ENCODE peak calls at places on chromosomes 2 and 18, in five cellular contexts. O, Q, G, L and S are unnamed samples. For H3K36me3, the result is how much of the 10 kb centered on the place peaks cover.

GRCh38 chr2:27086722-27087446 is at the start of gene KHK:
- DNase-seq in O (peak), Q (peak), G (no peak), L (no peak), S (peak)

GRCh38 chr2:21748501-21748900 is 624.7 kb downstream of the TDRD15 start:
- DNase-seq in O (no peak), Q (no peak), G (no peak), L (no peak), S (no peak)

GRCh38 chr2:6181525-6182270 is 489.5 kb downstream of the SOX11 start:
- DNase-seq in O (no peak), Q (no peak), G (no peak), L (no peak), S (no peak)

GRCh38 chr2:110881908-110882307 is 149.5 kb downstream of the ACOXL start:
- DNase-seq in O (no peak), Q (no peak), G (no peak), L (no peak), S (no peak)

GRCh38 chr2:223815186-223815883 is 22.0 kb downstream of the AP1S3 start:
- DNase-seq in O (no peak), Q (no peak), G (no peak), L (peak), S (no peak)

GRCh38 chr2:111250448-111251030 is 129.8 kb downstream of the BCL2L11 start:
- DNase-seq in O (no peak), Q (no peak), G (no peak), L (no peak), S (no peak)

GRCh38 chr18:54100466-54100865 is 124.0 kb downstream of the MBD2 start:
- DNase-seq in O (no peak), Q (no peak), G (no peak), L (no peak), S (no peak)

GRCh38 chr18:75201936-75202335 is 7.0 kb downstream of the PTGR3 start:
- DNase-seq in O (no peak), Q (peak), G (no peak), L (no peak), S (no peak)

GRCh38 chr2:218898109-218898878 is 17.6 kb downstream of the WNT10A start:
- DNase-seq in O (no peak), Q (peak), G (peak), L (peak), S (peak)

GRCh38 chr2:177242136-177242987 is 22.2 kb downstream of the NFE2L2 start:
- DNase-seq in O (no peak), Q (no peak), G (peak), L (peak), S (no peak)

GRCh38 chr2:106638609-106639008 is 151.4 kb downstream of the CD8B2 start:
- DNase-seq in O (no peak), Q (no peak), G (no peak), L (no peak), S (no peak)

GRCh38 chr18:63518178-63519012 is 23.8 kb upstream of the SERPINB12 start:
- DNase-seq in O (no peak), Q (peak), G (peak), L (peak), S (peak)

GRCh38 chr2:110827518-110827917 is 95.1 kb downstream of the ACOXL start:
- DNase-seq in O (no peak), Q (no peak), G (no peak), L (no peak), S (no peak)

GRCh38 chr2:210558708-210559107 is 2.3 kb downstream of the CPS1 start:
- DNase-seq in O (no peak), Q (no peak), G (no peak), L (peak), S (no peak)

GRCh38 chr2:73870084-73870483 is 22.7 kb upstream of the ACTG2 start:
- DNase-seq in O (no peak), Q (no peak), G (peak), L (peak), S (no peak)

GRCh38 chr2:29786361-29786760 is 135.0 kb downstream of the ALK start:
- DNase-seq in O (no peak), Q (no peak), G (no peak), L (no peak), S (no peak)

GRCh38 chr2:137897082-137897481 is 67.2 kb upstream of the HNMT start:
- DNase-seq in O (no peak), Q (no peak), G (no peak), L (no peak), S (no peak)

GRCh38 chr2:221649045-221649444 is 76.9 kb upstream of the EPHA4 start:
- DNase-seq in O (no peak), Q (no peak), G (no peak), L (peak), S (peak)

GRCh38 chr18:23487738-23488625 is 15.3 kb upstream of the RMC1 start:
- DNase-seq in O (no peak), Q (no peak), G (no peak), L (peak), S (no peak)

GRCh38 chr2:239721531-239721930 is 303.6 kb downstream of the NDUFA10 start:
- DNase-seq in O (peak), Q (no peak), G (no peak), L (no peak), S (no peak)

GRCh38 chr18:63819780-63820179 is 44.6 kb downstream of the SERPINB7 start:
- DNase-seq in O (no peak), Q (no peak), G (no peak), L (no peak), S (no peak)

GRCh38 chr2:60549250-60550150 is 4.0 kb downstream of the BCL11A start:
- DNase-seq in O (no peak), Q (peak), G (peak), L (peak), S (peak)
- TF ChIP-seq POLR2A in O (no peak), Q (no peak), G (no peak), L (no peak), S (peak)

DNA sequence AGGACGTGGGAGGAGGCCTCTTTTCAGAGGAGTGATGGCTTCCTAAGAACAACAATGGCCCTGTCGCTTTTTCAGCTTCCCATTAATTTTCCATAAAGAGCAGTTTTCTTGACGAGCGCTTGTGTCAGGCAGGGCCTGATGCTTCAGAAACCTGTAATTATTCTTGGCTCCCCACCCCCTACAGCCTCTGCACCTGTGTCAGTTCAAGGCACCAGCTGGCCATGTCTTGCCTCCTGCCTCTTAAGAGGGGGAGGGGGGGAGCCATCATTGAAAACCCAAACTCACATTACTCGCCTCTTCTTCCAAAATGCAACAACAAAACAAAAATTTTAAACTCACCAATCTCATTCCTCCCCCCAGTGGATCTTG is 32.3 kb downstream of the KLF7 start:
- DNase-seq in O (no peak), Q (no peak), G (no peak), L (no peak), S (no peak)
- H3K36me3 ChIP-seq in O (under half), Q (under half), G (under half), L (under half), S (under half)

GRCh38 chr2:235051436-235052260 is 99.8 kb downstream of the SH3BP4 start:
- DNase-seq in O (peak), Q (no peak), G (no peak), L (no peak), S (no peak)

GRCh38 chr2:235049069-235049468 is 97.3 kb downstream of the SH3BP4 start:
- DNase-seq in O (peak), Q (peak), G (no peak), L (no peak), S (peak)

GRCh38 chr2:235049719-235050118 is 97.9 kb downstream of the SH3BP4 start:
- DNase-seq in O (peak), Q (peak), G (no peak), L (no peak), S (no peak)

GRCh38 chr2:235052514-235053354 is 100.9 kb downstream of the SH3BP4 start:
- DNase-seq in O (peak), Q (no peak), G (peak), L (no peak), S (no peak)

GRCh38 chr2:235050992-235051351 is 99.2 kb downstream of the SH3BP4 start:
- DNase-seq in O (peak), Q (peak), G (peak), L (peak), S (peak)
- H3K27ac ChIP-seq in O (peak), Q (peak), G (peak), L (peak), S (peak)

DNA sequence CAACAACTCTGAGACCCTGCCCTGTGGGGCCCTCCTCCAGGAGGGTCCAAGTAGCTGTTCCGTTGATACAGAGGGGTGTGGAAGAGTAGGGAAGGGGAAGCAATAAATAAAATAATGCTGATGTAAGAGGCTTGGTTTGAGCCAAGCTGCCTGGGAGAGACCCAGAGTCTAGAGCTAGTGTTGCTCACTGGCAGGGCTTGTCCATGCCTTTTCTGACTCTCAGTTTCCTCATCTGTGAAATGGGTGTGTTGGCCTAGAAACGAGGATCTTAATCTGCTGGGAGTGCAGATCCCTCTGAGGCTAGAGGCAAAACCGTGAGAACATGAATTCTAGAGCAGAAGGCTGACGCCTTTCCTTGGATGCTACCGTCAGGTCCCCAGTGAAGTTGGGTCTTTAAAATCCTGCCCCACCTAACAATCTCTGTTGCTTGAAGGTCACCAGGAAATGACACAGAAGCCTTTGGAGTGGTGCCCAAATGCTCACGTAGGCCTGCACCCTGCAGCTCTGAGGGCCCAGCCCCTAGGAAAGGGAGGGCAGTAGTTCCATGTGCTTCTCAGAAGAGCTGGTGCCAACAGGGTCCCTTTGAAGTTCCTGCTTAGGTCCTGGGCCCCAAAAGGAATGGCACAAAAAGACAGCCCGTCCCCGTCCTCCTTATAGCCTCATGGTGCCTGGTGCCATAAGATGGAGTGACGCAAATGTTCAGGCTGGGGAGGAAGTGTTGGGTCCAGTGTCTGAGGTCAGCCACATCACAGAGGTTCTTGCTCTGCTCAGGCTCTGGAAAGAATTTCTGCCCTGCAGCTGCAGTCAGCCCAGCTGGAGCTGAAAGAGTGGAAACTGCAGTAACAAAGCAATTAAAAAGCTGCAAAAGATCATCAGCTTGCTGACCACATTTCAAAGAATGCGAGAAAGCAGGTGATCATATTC is 73.2 kb upstream of the SMAD2 start:
- DNase-seq in O (no peak), Q (peak), G (no peak), L (peak), S (peak)
- TF ChIP-seq POLR2A in O (no peak), Q (no peak), G (no peak), L (no peak), S (peak)

GRCh38 chr18:9133225-9133624 is 3.4 kb upstream of the ANKRD12 start:
- DNase-seq in O (no peak), Q (no peak), G (no peak), L (no peak), S (no peak)
- H3K36me3 ChIP-seq in O (under half), Q (under half), G (under half), L (under half), S (under half)